ENCODE peak calls at places on chromosomes 7 and 10, in six cellular contexts. U, Q, P, C, T and M are unnamed samples. For H3K9me3, the result is how much of the 10 kb centered on the place peaks cover.

GRCh38 chr7:130695840-130696239 is 9.5 kb upstream of the TSGA13 start:
- DNase-seq in Q (no peak), U (no peak), P (peak), T (peak), C (peak), M (no peak)

GRCh38 chr10:44647877-44648542 is 263.1 kb upstream of the CXCL12 start:
- DNase-seq in T (no peak), P (peak), C (peak), U (peak), Q (peak), M (no peak)

GRCh38 chr7:130700760-130701159 is 14.4 kb upstream of the TSGA13 start:
- DNase-seq in U (no peak), P (no peak), C (no peak), T (no peak), Q (no peak), M (no peak)

GRCh38 chr7:149861728-149862045 is 12.1 kb upstream of the ATP6V0E2 start:
- DNase-seq in C (no peak), U (no peak), Q (no peak), T (no peak), P (no peak), M (no peak)

GRCh38 chr7:128737867-128738390 is 1.2 kb upstream of the CALU start:
- DNase-seq in Q (no peak), T (peak), U (no peak), C (peak), P (peak), M (no peak)

GRCh38 chr7:115097175-115097671 is 175.3 kb downstream of the MDFIC start:
- DNase-seq in T (peak), Q (no peak), U (no peak), P (peak), C (peak), M (no peak)

GRCh38 chr7:5596046-5596895 is 172.6 kb upstream of the TNRC18 start:
- DNase-seq in T (peak), C (peak), P (peak), U (peak), Q (peak), M (no peak)

GRCh38 chr7:147525295-147525694 is 1065.3 kb upstream of the C7orf33 start:
- DNase-seq in C (no peak), P (no peak), U (no peak), T (no peak), Q (no peak), M (no peak)

GRCh38 chr10:62106929-62107519 is 161.6 kb downstream of the RTKN2 start:
- DNase-seq in C (no peak), Q (no peak), U (no peak), T (no peak), P (no peak), M (no peak)

GRCh38 chr10:8321990-8322389 is 267.5 kb downstream of the GATA3 start:
- DNase-seq in T (no peak), U (no peak), P (no peak), C (no peak), Q (no peak), M (no peak)

GRCh38 chr10:73992899-73993788 is 4.8 kb upstream of the VCL start:
- DNase-seq in U (no peak), C (no peak), Q (no peak), P (peak), T (no peak), M (no peak)

GRCh38 chr10:121823993-121824463 is 103.8 kb downstream of the ATE1 start:
- DNase-seq in U (no peak), P (peak), C (peak), Q (no peak), T (peak), M (no peak)

GRCh38 chr10:37434091-37434490 is 308.7 kb downstream of the ANKRD30A start:
- DNase-seq in U (no peak), Q (no peak), T (peak), P (no peak), C (no peak), M (no peak)
- H3K9me3 ChIP-seq in U (under half), Q (under half), T (under half), P (under half), C (under half), M (under half)

GRCh38 chr7:76063525-76063924 is 15.6 kb downstream of the MDH2 start:
- DNase-seq in P (no peak), C (no peak), Q (no peak), U (peak), T (no peak), M (no peak)

GRCh38 chr7:76064208-76064970 is 16.5 kb downstream of the MDH2 start:
- DNase-seq in P (no peak), Q (no peak), T (no peak), C (no peak), U (no peak), M (no peak)

GRCh38 chr7:76065016-76065612 is 17.2 kb downstream of the MDH2 start:
- DNase-seq in T (no peak), U (no peak), C (no peak), P (no peak), Q (no peak), M (no peak)

GRCh38 chr7:76069238-76069638 is 21.3 kb downstream of the MDH2 start:
- DNase-seq in Q (peak), C (peak), P (peak), T (peak), U (peak), M (peak)

DNA sequence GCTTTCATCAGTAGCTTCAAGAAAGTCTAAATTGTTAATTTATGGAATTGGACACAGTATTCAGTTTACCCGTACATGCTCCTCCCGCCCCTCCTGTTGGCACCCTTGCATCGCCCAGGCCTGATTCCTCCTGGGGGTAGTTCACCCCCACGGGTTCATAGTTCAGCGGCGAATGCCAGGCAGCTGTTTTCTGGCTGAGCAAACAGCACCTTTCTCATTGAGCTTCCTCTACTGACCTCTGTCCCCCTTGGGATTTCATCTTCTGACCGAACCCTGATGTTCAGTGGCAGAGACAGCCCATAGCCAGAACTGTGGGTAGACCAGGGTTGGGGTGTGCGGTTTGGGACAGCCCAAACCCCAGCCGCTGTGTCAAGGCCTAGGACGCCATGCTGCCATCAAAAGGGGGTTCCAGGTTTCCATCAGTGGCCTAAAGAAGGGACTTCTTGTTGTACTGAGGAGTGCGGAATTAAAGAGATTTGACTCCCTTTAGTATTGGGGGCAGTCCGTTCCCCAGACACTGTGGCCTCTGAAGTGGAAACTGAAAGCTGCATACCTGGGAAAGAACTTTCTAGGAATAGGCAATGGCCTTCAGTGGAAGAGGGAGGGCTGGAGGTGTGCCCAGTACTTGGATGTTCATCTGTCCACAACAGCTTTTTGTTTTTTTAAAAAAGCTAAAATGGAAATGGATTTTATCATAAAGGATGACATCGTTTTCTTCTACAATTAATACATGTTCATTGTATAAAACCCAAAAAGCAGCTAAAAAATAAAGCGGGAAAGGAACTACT is 19.0 kb downstream of the MDH2 start:
- DNase-seq in Q (no peak), T (no peak), U (no peak), C (no peak), P (no peak), M (no peak)
- TF ChIP-seq CTCF in Q (no peak), T (no peak), U (no peak), C (no peak), P (no peak), M (no peak)

GRCh38 chr7:71517940-71518339 is 386.0 kb downstream of the GALNT17 start:
- DNase-seq in P (no peak), U (no peak), C (no peak), T (no peak), Q (no peak), M (no peak)

GRCh38 chr7:71521506-71521905 is 389.6 kb downstream of the GALNT17 start:
- DNase-seq in U (no peak), C (peak), T (no peak), Q (peak), P (no peak), M (peak)

DNA sequence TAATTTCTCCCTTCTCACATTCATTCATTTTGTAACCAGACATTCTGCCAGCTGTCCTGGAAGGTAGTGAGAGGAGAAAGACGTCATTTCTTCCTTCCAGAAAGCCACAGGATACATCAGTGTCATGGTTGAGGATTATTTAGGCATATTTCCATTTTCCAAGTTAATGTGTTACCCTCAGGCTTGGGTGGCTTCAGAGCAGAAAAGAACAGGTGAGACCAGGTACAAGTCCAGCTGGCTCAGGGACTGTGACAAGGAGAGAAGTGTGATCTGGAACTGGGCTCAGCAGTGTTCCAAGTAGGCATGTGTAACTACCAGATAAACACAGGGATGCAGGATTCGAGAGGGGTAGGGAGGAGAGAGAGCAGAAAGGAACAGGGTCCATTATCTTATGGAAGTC is 386.9 kb downstream of the GALNT17 start:
- DNase-seq in T (no peak), P (no peak), C (no peak), U (no peak), Q (no peak), M (no peak)
- H3K9me3 ChIP-seq in T (under half), P (under half), C (under half), U (under half), Q (under half), M (under half)

GRCh38 chr7:14483663-14484062 is 418.9 kb downstream of the DGKB start:
- DNase-seq in U (no peak), C (no peak), Q (no peak), P (no peak), T (peak), M (no peak)
- TF ChIP-seq CTCF in U (no peak), C (no peak), Q (no peak), P (no peak), T (peak), M (no peak)

GRCh38 chr7:57399251-57399940 is 50.6 kb upstream of the ZNF716 start:
- DNase-seq in T (no peak), P (no peak), U (no peak), C (no peak), Q (no peak), M (no peak)

GRCh38 chr7:57403601-57404342 is 46.2 kb upstream of the ZNF716 start:
- DNase-seq in Q (peak), P (no peak), C (no peak), U (peak), T (peak), M (no peak)

GRCh38 chr7:57400531-57401155 is 49.3 kb upstream of the ZNF716 start:
- DNase-seq in P (no peak), U (no peak), C (no peak), T (no peak), Q (no peak), M (no peak)

GRCh38 chr7:57398548-57398947 is 51.4 kb upstream of the ZNF716 start:
- DNase-seq in C (no peak), T (no peak), Q (no peak), P (no peak), U (no peak), M (no peak)

GRCh38 chr7:57399972-57400371 is 50.0 kb upstream of the ZNF716 start:
- DNase-seq in C (no peak), T (no peak), U (no peak), P (no peak), Q (no peak), M (no peak)
- H3K9me3 ChIP-seq in C (under half), T (under half), U (under half), P (under half), Q (under half), M (under half)

DNA sequence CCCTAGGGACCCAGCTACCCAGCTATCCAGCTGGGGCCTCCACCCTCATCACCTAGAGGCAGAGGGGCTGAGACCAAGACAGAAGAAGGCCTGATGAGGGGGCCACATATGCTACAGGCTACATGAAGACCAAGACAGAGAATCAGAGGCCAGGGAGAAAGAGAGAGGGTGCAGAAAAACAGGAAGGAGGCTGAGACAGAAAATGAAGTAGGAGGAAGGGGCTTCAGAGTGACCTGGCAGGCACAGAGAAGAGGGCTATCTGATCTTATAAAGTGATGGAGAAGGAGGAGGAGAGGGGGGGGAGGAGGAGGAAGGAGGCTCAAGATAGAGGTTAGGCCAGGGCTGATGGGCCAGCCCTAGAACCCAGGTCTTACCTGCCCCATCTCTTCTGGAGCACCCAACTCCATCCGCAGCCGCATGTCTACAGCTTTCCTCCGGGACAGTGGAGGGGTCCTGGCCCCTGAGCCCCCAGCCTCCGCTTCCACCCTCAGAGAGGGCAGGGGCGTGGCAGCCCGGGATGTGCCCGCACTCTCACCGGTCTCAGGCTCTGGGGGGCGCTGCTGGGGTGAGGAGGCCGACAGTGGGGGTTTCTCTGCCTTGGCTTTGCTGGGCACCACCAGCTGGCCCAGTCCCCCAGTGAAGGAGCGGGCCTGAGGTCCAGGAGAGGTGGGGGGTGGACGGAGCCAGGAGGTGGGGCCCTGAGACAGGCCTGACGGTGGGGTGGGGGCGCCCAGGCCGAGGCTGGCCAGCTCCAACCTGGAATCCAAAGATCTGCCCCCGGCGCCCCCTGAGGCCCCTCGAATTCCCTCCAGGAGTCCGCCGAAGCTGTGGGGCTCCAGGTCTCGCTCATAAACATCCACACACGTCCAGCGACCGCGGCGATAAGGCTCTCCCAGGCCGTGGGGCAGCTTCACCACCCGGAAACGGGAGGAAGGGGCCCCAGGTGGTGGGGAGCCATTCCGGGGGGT is 1.8 kb downstream of the TSC22D4 start:
- DNase-seq in C (no peak), T (no peak), P (no peak), Q (no peak), U (no peak), M (no peak)
- TF ChIP-seq CTCF in C (peak), T (peak), P (peak), Q (no peak), U (peak), M (no peak)